ENCODE peak calls at places on chromosomes 13 and 19, in ten cellular contexts. M is cardiac muscle cell; D is HFF-Myc; G is CD8-positive, alpha-beta T cell; H is brain microvascular endothelial cell; N is activated T-cell treated with anti-CD3 and anti-CD28 coated beads for 1 hour; W is fibroblast of pulmonary artery; A is kidney glomerular epithelial cell; U is lung microvascular endothelial cell; L is activated CD4-positive, alpha-beta T cell treated with anti-CD3 and anti-CD28 coated beads, Interleukin-2, amount 50 U/mL, for 4 hours. X is an unnamed sample.

GRCh38 chr13:38804536-38804935 is 117.7 kb downstream of the FREM2 start:
- DNase-seq in H (no peak), L (no peak), D (no peak), U (no peak), W (peak), N (no peak), G (no peak), A (peak), M (no peak), X (no peak)

GRCh38 chr13:112990783-112991182 is 21.8 kb downstream of the MCF2L start:
- DNase-seq in H (no peak), U (no peak), A (no peak), D (no peak), W (no peak), L (no peak), M (no peak), G (no peak), N (no peak), X (no peak)

GRCh38 chr19:55461974-55462628 is 659 bp upstream of the ISOC2 start:
- DNase-seq in L (no peak), G (no peak), W (peak), U (peak), A (no peak), M (no peak), D (no peak), H (no peak), N (no peak), X (no peak)

GRCh38 chr19:33954686-33955085 is 158.0 kb downstream of the KCTD15 start:
- DNase-seq in G (no peak), U (no peak), L (no peak), D (no peak), N (no peak), W (no peak), H (no peak), A (no peak), M (no peak), X (no peak)

GRCh38 chr19:58380037-58380735 is 644 bp downstream of the ZNF837 start:
- DNase-seq in M (no peak), D (no peak), L (no peak), U (peak), H (peak), G (no peak), N (no peak), A (no peak), W (no peak), X (no peak)

GRCh38 chr13:20984879-20985278 is 76.5 kb downstream of the LATS2 start:
- DNase-seq in N (no peak), M (no peak), L (no peak), G (no peak), W (no peak), D (no peak), U (no peak), A (no peak), H (peak), X (no peak)

GRCh38 chr13:49409008-49409407 is 34.9 kb downstream of the CAB39L start:
- DNase-seq in A (no peak), N (no peak), H (no peak), M (no peak), W (no peak), D (no peak), G (no peak), L (no peak), U (no peak), X (no peak)

GRCh38 chr13:94706854-94707399 is 5.4 kb downstream of the SOX21 start:
- DNase-seq in G (no peak), L (no peak), D (no peak), A (no peak), N (no peak), H (no peak), U (no peak), M (no peak), W (no peak), X (no peak)

GRCh38 chr19:13051581-13052165 is 51.0 kb downstream of the LYL1 start:
- DNase-seq in H (no peak), W (peak), A (peak), N (no peak), U (peak), M (peak), G (no peak), D (no peak), L (no peak), X (no peak)

GRCh38 chr13:81140675-81141074 is 799.7 kb upstream of the SPRY2 start:
- DNase-seq in M (no peak), U (no peak), N (no peak), W (no peak), L (no peak), H (no peak), A (no peak), G (no peak), D (no peak), X (no peak)

GRCh38 chr19:55703790-55704215 is 28.8 kb downstream of the EPN1 start:
- DNase-seq in L (peak), H (no peak), N (peak), A (no peak), D (no peak), M (no peak), U (peak), W (peak), G (peak), X (no peak)

GRCh38 chr19:37718357-37718756 is 1.2 kb downstream of the ZNF607 start:
- DNase-seq in N (no peak), M (peak), U (no peak), A (no peak), L (no peak), D (no peak), H (no peak), G (no peak), W (no peak), X (no peak)

GRCh38 chr19:49058592-49058991 is 1.0 kb upstream of the CGB7 start:
- DNase-seq in A (no peak), W (no peak), L (no peak), M (peak), G (no peak), N (no peak), D (no peak), U (no peak), H (peak), X (no peak)

GRCh38 chr19:43634516-43634876 is 5.2 kb downstream of the CADM4 start:
- DNase-seq in U (no peak), H (no peak), L (no peak), N (no peak), W (no peak), D (no peak), M (no peak), A (no peak), G (no peak), X (peak)

GRCh38 chr13:49437705-49438104 is 6.2 kb downstream of the CAB39L start:
- DNase-seq in G (no peak), H (no peak), A (no peak), W (no peak), M (no peak), N (no peak), L (no peak), D (no peak), U (no peak), X (no peak)